ENCODE peak calls at places on chromosomes 13 and 19, in eight cellular contexts. One of them, this sample, is unnamed.

GRCh38 chr19:55117063-55117635 is 288 bp downstream of the PPP1R12C start:
- DNase-seq in cardiac muscle cell: peak
- DNase-seq in colonic mucosa: peak
- DNase-seq in BE2C: no peak
- DNase-seq in testis: no peak
- DNase-seq in foreskin fibroblast: no peak
- DNase-seq in left ventricle myocardium inferior: no peak
- DNase-seq in fibroblast of the aortic adventitia: no peak
- DNase-seq in this sample: no peak

GRCh38 chr19:13033819-13034611 is 38.7 kb downstream of the NFIX start:
- DNase-seq in colonic mucosa: peak
- DNase-seq in cardiac muscle cell: peak
- DNase-seq in left ventricle myocardium inferior: peak
- DNase-seq in BE2C: peak
- DNase-seq in fibroblast of the aortic adventitia: peak
- DNase-seq in testis: peak
- DNase-seq in foreskin fibroblast: no peak
- DNase-seq in this sample: peak

GRCh38 chr19:3409346-3410064 is 43.1 kb downstream of the NFIC start:
- DNase-seq in BE2C: peak
- DNase-seq in cardiac muscle cell: peak
- DNase-seq in colonic mucosa: no peak
- DNase-seq in foreskin fibroblast: no peak
- DNase-seq in testis: peak
- DNase-seq in left ventricle myocardium inferior: peak
- DNase-seq in fibroblast of the aortic adventitia: no peak
- DNase-seq in this sample: peak

GRCh38 chr19:57719901-57720519 is 7.4 kb downstream of the ZNF671 start:
- DNase-seq in colonic mucosa: no peak
- DNase-seq in fibroblast of the aortic adventitia: no peak
- DNase-seq in cardiac muscle cell: no peak
- DNase-seq in foreskin fibroblast: no peak
- DNase-seq in left ventricle myocardium inferior: no peak
- DNase-seq in testis: no peak
- DNase-seq in BE2C: no peak
- DNase-seq in this sample: no peak

GRCh38 chr13:98144501-98145350 is 1.8 kb downstream of the FARP1 start:
- DNase-seq in BE2C: peak
- DNase-seq in fibroblast of the aortic adventitia: peak
- DNase-seq in testis: no peak
- DNase-seq in left ventricle myocardium inferior: no peak
- DNase-seq in cardiac muscle cell: peak
- DNase-seq in foreskin fibroblast: peak
- DNase-seq in colonic mucosa: peak
- DNase-seq in this sample: peak

GRCh38 chr13:33637978-33638743 is 179.8 kb upstream of the RFC3 start:
- DNase-seq in testis: no peak
- DNase-seq in BE2C: no peak
- DNase-seq in colonic mucosa: no peak
- DNase-seq in left ventricle myocardium inferior: no peak
- DNase-seq in fibroblast of the aortic adventitia: peak
- DNase-seq in cardiac muscle cell: no peak
- DNase-seq in foreskin fibroblast: peak
- DNase-seq in this sample: peak

GRCh38 chr13:38657191-38657590 is 29.7 kb upstream of the FREM2 start:
- DNase-seq in left ventricle myocardium inferior: no peak
- DNase-seq in cardiac muscle cell: no peak
- DNase-seq in colonic mucosa: no peak
- DNase-seq in fibroblast of the aortic adventitia: peak
- DNase-seq in BE2C: no peak
- DNase-seq in testis: no peak
- DNase-seq in foreskin fibroblast: no peak
- DNase-seq in this sample: peak

GRCh38 chr19:39731685-39732084 is 6.1 kb downstream of the CLC start:
- DNase-seq in cardiac muscle cell: no peak
- DNase-seq in BE2C: no peak
- DNase-seq in colonic mucosa: no peak
- DNase-seq in testis: no peak
- DNase-seq in left ventricle myocardium inferior: no peak
- DNase-seq in foreskin fibroblast: no peak
- DNase-seq in fibroblast of the aortic adventitia: no peak
- DNase-seq in this sample: no peak

GRCh38 chr13:75762967-75763366 is 126.8 kb downstream of the LMO7 start:
- DNase-seq in foreskin fibroblast: no peak
- DNase-seq in cardiac muscle cell: no peak
- DNase-seq in BE2C: no peak
- DNase-seq in left ventricle myocardium inferior: no peak
- DNase-seq in colonic mucosa: no peak
- DNase-seq in testis: no peak
- DNase-seq in fibroblast of the aortic adventitia: no peak
- DNase-seq in this sample: no peak

GRCh38 chr19:30077851-30078355 is 135.9 kb downstream of the URI1 start:
- DNase-seq in left ventricle myocardium inferior: no peak
- DNase-seq in BE2C: no peak
- DNase-seq in fibroblast of the aortic adventitia: no peak
- DNase-seq in cardiac muscle cell: no peak
- DNase-seq in testis: no peak
- DNase-seq in foreskin fibroblast: no peak
- DNase-seq in colonic mucosa: no peak
- DNase-seq in this sample: no peak

GRCh38 chr19:27860309-27860934 is 1352.5 kb downstream of the UQCRFS1 start:
- DNase-seq in foreskin fibroblast: no peak
- DNase-seq in BE2C: no peak
- DNase-seq in cardiac muscle cell: no peak
- DNase-seq in left ventricle myocardium inferior: no peak
- DNase-seq in fibroblast of the aortic adventitia: no peak
- DNase-seq in testis: no peak
- DNase-seq in colonic mucosa: no peak
- DNase-seq in this sample: no peak

GRCh38 chr13:73307481-73307880 is 248.7 kb downstream of the KLF5 start:
- DNase-seq in cardiac muscle cell: no peak
- DNase-seq in testis: no peak
- DNase-seq in left ventricle myocardium inferior: no peak
- DNase-seq in colonic mucosa: peak
- DNase-seq in fibroblast of the aortic adventitia: no peak
- DNase-seq in BE2C: no peak
- DNase-seq in foreskin fibroblast: no peak
- DNase-seq in this sample: no peak

GRCh38 chr19:42097461-42097860 is 21.5 kb downstream of the ZNF574 start:
- DNase-seq in left ventricle myocardium inferior: no peak
- DNase-seq in BE2C: no peak
- DNase-seq in fibroblast of the aortic adventitia: no peak
- DNase-seq in testis: no peak
- DNase-seq in cardiac muscle cell: no peak
- DNase-seq in colonic mucosa: no peak
- DNase-seq in foreskin fibroblast: no peak
- DNase-seq in this sample: no peak

GRCh38 chr13:93217701-93218100 is 8.9 kb upstream of the GPC6 start:
- DNase-seq in fibroblast of the aortic adventitia: peak
- DNase-seq in testis: no peak
- DNase-seq in colonic mucosa: no peak
- DNase-seq in left ventricle myocardium inferior: no peak
- DNase-seq in cardiac muscle cell: no peak
- DNase-seq in BE2C: no peak
- DNase-seq in foreskin fibroblast: no peak
- DNase-seq in this sample: peak

GRCh38 chr13:93227906-93228801 is 1.5 kb downstream of the GPC6 start:
- DNase-seq in colonic mucosa: peak
- DNase-seq in testis: peak
- DNase-seq in cardiac muscle cell: peak
- DNase-seq in left ventricle myocardium inferior: peak
- DNase-seq in BE2C: peak
- DNase-seq in fibroblast of the aortic adventitia: peak
- DNase-seq in foreskin fibroblast: peak
- DNase-seq in this sample: peak

DNA sequence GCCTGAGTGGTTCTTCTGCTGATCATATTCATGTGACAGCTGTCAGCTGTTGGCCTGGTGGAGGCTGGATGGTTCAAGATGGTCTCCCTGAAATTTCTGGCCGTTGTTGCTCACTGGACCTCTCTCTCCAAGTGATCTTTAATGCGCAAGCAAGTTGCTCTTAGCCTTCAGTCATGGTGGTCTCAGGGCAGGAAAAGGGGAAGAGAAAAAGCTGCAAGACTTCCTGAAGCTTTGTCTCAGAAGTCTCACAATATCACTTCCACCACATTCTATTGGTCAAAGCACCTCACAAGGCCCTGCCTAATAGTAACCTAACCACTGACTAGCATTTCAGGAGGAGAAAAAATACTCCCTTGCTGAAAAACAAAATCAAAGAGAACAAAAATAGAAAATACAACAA is 1.6 kb upstream of the ZNF567 start:
- DNase-seq in BE2C: no peak
- DNase-seq in left ventricle myocardium inferior: no peak
- DNase-seq in colonic mucosa: no peak
- DNase-seq in cardiac muscle cell: no peak
- DNase-seq in foreskin fibroblast: no peak
- DNase-seq in testis: no peak
- DNase-seq in fibroblast of the aortic adventitia: no peak
- DNase-seq in this sample: no peak
- H3K4me3 ChIP-seq in BE2C: no peak
- H3K4me3 ChIP-seq in left ventricle myocardium inferior: no peak
- H3K4me3 ChIP-seq in colonic mucosa: no peak
- H3K4me3 ChIP-seq in cardiac muscle cell: no peak
- H3K4me3 ChIP-seq in foreskin fibroblast: no peak
- H3K4me3 ChIP-seq in testis: no peak
- H3K4me3 ChIP-seq in fibroblast of the aortic adventitia: no peak
- H3K4me3 ChIP-seq in this sample: no peak

DNA sequence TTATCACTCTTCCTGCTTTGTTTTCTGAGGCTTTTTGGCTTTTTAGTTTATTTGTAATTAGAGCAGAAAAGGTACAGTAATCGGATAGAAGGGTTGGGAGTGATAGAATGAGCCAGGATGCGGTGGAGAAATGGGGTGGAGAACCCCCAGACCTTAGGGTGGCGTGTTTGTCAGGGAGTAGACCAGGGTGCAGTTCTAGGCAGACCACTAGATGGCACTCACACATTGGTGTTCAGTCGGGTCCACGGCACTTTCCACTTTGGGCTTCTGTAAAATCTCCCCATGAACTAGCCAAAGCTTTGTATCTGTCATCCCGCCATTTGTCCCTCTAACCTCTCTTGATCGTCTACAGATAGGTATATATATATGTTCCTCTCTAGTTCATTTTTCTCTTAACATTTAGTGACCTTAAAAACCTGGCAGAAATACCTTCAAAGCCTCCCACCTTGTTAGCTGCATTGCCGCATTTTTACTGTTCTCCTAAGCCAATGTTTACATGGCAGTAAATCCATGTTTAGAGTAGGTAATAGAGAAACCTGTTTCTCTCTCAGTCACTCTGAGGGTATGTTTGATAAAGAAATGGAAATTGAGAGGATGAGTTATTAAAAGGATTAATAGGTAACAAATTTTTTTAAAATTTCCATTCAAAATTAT is 154.9 kb downstream of the TM9SF2 start:
- DNase-seq in left ventricle myocardium inferior: peak
- DNase-seq in testis: peak
- DNase-seq in fibroblast of the aortic adventitia: peak
- DNase-seq in foreskin fibroblast: peak
- DNase-seq in colonic mucosa: peak
- DNase-seq in cardiac muscle cell: peak
- DNase-seq in BE2C: peak
- DNase-seq in this sample: peak
- TF ChIP-seq CTCF in left ventricle myocardium inferior: peak
- TF ChIP-seq CTCF in testis: peak
- TF ChIP-seq CTCF in fibroblast of the aortic adventitia: peak
- TF ChIP-seq CTCF in foreskin fibroblast: peak
- TF ChIP-seq CTCF in colonic mucosa: peak
- TF ChIP-seq CTCF in cardiac muscle cell: peak
- TF ChIP-seq CTCF in BE2C: peak
- TF ChIP-seq CTCF in this sample: peak

GRCh38 chr19:11323601-11324078 is 15.8 kb downstream of the RAB3D start:
- DNase-seq in left ventricle myocardium inferior: no peak
- DNase-seq in colonic mucosa: no peak
- DNase-seq in fibroblast of the aortic adventitia: no peak
- DNase-seq in foreskin fibroblast: no peak
- DNase-seq in cardiac muscle cell: no peak
- DNase-seq in testis: no peak
- DNase-seq in BE2C: no peak
- DNase-seq in this sample: no peak
- H3K4me3 ChIP-seq in left ventricle myocardium inferior: no peak
- H3K4me3 ChIP-seq in colonic mucosa: no peak
- H3K4me3 ChIP-seq in fibroblast of the aortic adventitia: no peak
- H3K4me3 ChIP-seq in foreskin fibroblast: peak
- H3K4me3 ChIP-seq in cardiac muscle cell: no peak
- H3K4me3 ChIP-seq in testis: no peak
- H3K4me3 ChIP-seq in BE2C: peak
- H3K4me3 ChIP-seq in this sample: peak

GRCh38 chr13:48680756-48681392 is 27.1 kb downstream of the CYSLTR2 start:
- DNase-seq in cardiac muscle cell: no peak
- DNase-seq in left ventricle myocardium inferior: no peak
- DNase-seq in BE2C: no peak
- DNase-seq in fibroblast of the aortic adventitia: no peak
- DNase-seq in foreskin fibroblast: no peak
- DNase-seq in testis: no peak
- DNase-seq in colonic mucosa: no peak
- DNase-seq in this sample: no peak
- TF ChIP-seq CTCF in cardiac muscle cell: no peak
- TF ChIP-seq CTCF in left ventricle myocardium inferior: no peak
- TF ChIP-seq CTCF in BE2C: no peak
- TF ChIP-seq CTCF in fibroblast of the aortic adventitia: no peak
- TF ChIP-seq CTCF in foreskin fibroblast: no peak
- TF ChIP-seq CTCF in testis: no peak
- TF ChIP-seq CTCF in colonic mucosa: no peak
- TF ChIP-seq CTCF in this sample: no peak

GRCh38 chr13:99984134-99984462 is 2.5 kb downstream of the ZIC2 start:
- DNase-seq in foreskin fibroblast: no peak
- DNase-seq in testis: no peak
- DNase-seq in left ventricle myocardium inferior: no peak
- DNase-seq in colonic mucosa: no peak
- DNase-seq in cardiac muscle cell: peak
- DNase-seq in fibroblast of the aortic adventitia: no peak
- DNase-seq in BE2C: no peak
- DNase-seq in this sample: no peak
- H3K4me3 ChIP-seq in foreskin fibroblast: no peak
- H3K4me3 ChIP-seq in testis: no peak
- H3K4me3 ChIP-seq in left ventricle myocardium inferior: no peak
- H3K4me3 ChIP-seq in colonic mucosa: no peak
- H3K4me3 ChIP-seq in cardiac muscle cell: no peak
- H3K4me3 ChIP-seq in fibroblast of the aortic adventitia: no peak
- H3K4me3 ChIP-seq in BE2C: no peak
- H3K4me3 ChIP-seq in this sample: no peak